ENCODE peak calls at places on chromosomes 16 and 17, in ten cellular contexts. W, Q, G, P, F, A, V, I, D and U are unnamed samples.

GRCh38 chr16:56744996-56745640 is 15.2 kb downstream of the NUP93 start:
- DNase-seq in W (no peak), Q (no peak), G (no peak), P (no peak), F (no peak), A (no peak), V (no peak), I (no peak), D (no peak), U (no peak)

GRCh38 chr16:50193594-50193993 is 40.5 kb downstream of the TENT4B start:
- DNase-seq in W (no peak), Q (no peak), G (no peak), P (no peak), F (no peak), A (no peak), V (peak; percentile 88), I (no peak), D (no peak), U (no peak)

GRCh38 chr16:79897444-79898146 is 297.1 kb upstream of the MAF start:
- DNase-seq in W (no peak), Q (no peak), G (no peak), P (no peak), F (no peak), A (no peak), V (peak; percentile 90), I (no peak), D (no peak), U (no peak)

GRCh38 chr16:51150159-51150893 is 744 bp downstream of the SALL1 start:
- DNase-seq in W (no peak), Q (no peak), G (no peak), P (no peak), F (no peak), A (no peak), V (peak; percentile 37), I (no peak), D (no peak), U (no peak)

GRCh38 chr17:9432121-9432866 is 143.3 kb downstream of the STX8 start:
- DNase-seq in W (no peak), Q (no peak), G (no peak), P (peak; percentile 41), F (no peak), A (no peak), V (no peak), I (no peak), D (no peak), U (no peak)

GRCh38 chr17:378068-378467 is 25.5 kb upstream of the RPH3AL start:
- DNase-seq in W (no peak), Q (no peak), G (no peak), P (no peak), F (no peak), A (no peak), V (no peak), I (no peak), D (no peak), U (no peak)

GRCh38 chr17:61208301-61209098 is 191.1 kb upstream of the TBX2 start:
- DNase-seq in W (peak; percentile 90), Q (no peak), G (no peak), P (no peak), F (no peak), A (no peak), V (peak; percentile 64), I (no peak), D (no peak), U (no peak)

GRCh38 chr17:50037321-50038107 is 18.4 kb upstream of the ITGA3 start:
- DNase-seq in W (no peak), Q (no peak), G (peak; percentile 56), P (no peak), F (no peak), A (peak; percentile 25), V (peak; percentile 89), I (peak; percentile 82), D (no peak), U (no peak)

GRCh38 chr16:50323335-50324011 is 45.3 kb downstream of the BRD7 start:
- DNase-seq in W (peak; percentile 67), Q (no peak), G (no peak), P (peak; percentile 26), F (peak; percentile 15), A (no peak), V (peak; percentile 41), I (no peak), D (peak; percentile 17), U (no peak)

GRCh38 chr17:3966720-3967363 is 2.6 kb upstream of the ATP2A3 start:
- DNase-seq in W (no peak), Q (no peak), G (peak; percentile 89), P (no peak), F (no peak), A (no peak), V (no peak), I (no peak), D (no peak), U (no peak)

GRCh38 chr16:22206847-22207714 is 1.0 kb downstream of the EEF2K start:
- DNase-seq in W (peak; percentile 38), Q (peak; percentile 81), G (peak; percentile 88), P (peak; percentile 84), F (peak; percentile 64), A (peak; percentile 89), V (peak; percentile 49), I (peak; percentile 82), D (peak; percentile 77), U (peak; percentile 41)

GRCh38 chr16:87086156-87086555 is 231.0 kb downstream of the C16orf95 start:
- DNase-seq in W (no peak), Q (no peak), G (no peak), P (no peak), F (no peak), A (no peak), V (no peak), I (no peak), D (no peak), U (no peak)

GRCh38 chr17:79217473-79218135 is 143.0 kb downstream of the ENGASE start:
- DNase-seq in W (peak; percentile 68), Q (no peak), G (no peak), P (no peak), F (no peak), A (no peak), V (no peak), I (no peak), D (no peak), U (no peak)

GRCh38 chr16:31507617-31507928 is 618 bp downstream of the RUSF1 start:
- DNase-seq in W (no peak), Q (no peak), G (no peak), P (no peak), F (peak; percentile 14), A (no peak), V (no peak), I (no peak), D (no peak), U (no peak)

GRCh38 chr17:34623856-34624766 is 44.7 kb downstream of the TMEM132E start:
- DNase-seq in W (no peak), Q (no peak), G (no peak), P (peak; percentile 28), F (peak; percentile 46), A (no peak), V (no peak), I (no peak), D (no peak), U (no peak)

GRCh38 chr17:43641416-43641815 is 20.3 kb downstream of the MEOX1 start:
- DNase-seq in W (no peak), Q (no peak), G (no peak), P (no peak), F (no peak), A (peak; percentile 43), V (no peak), I (no peak), D (no peak), U (no peak)

GRCh38 chr16:50677351-50677750 is 3.8 kb downstream of the SNX20 start:
- DNase-seq in W (no peak), Q (peak; percentile 31), G (no peak), P (no peak), F (no peak), A (no peak), V (no peak), I (no peak), D (no peak), U (no peak)

GRCh38 chr16:68873635-68874471 is 30.5 kb downstream of the TANGO6 start:
- DNase-seq in W (no peak), Q (no peak), G (no peak), P (no peak), F (no peak), A (no peak), V (no peak), I (no peak), D (no peak), U (no peak)

GRCh38 chr17:7479389-7480192 is at the start of gene ZBTB4:
- DNase-seq in W (no peak), Q (peak; percentile 59), G (peak; percentile 65), P (peak; percentile 47), F (no peak), A (peak; percentile 70), V (peak; percentile 60), I (no peak), D (no peak), U (no peak)

GRCh38 chr17:75566456-75567233 is 21.0 kb upstream of the MYO15B start:
- DNase-seq in W (no peak), Q (no peak), G (no peak), P (peak; percentile 83), F (no peak), A (no peak), V (peak; percentile 39), I (no peak), D (no peak), U (no peak)

GRCh38 chr16:81189100-81189664 is 49.3 kb upstream of the BCO1 start:
- DNase-seq in W (no peak), Q (no peak), G (peak; percentile 69), P (no peak), F (no peak), A (peak; percentile 85), V (no peak), I (peak; percentile 71), D (no peak), U (no peak)

GRCh38 chr17:50523208-50523607 is 9.3 kb upstream of the EPN3 start:
- DNase-seq in W (no peak), Q (no peak), G (no peak), P (no peak), F (no peak), A (no peak), V (no peak), I (no peak), D (no peak), U (no peak)

GRCh38 chr16:35754391-35755369 is 2295.3 kb downstream of the TP53TG3F start:
- DNase-seq in W (no peak), Q (no peak), G (no peak), P (no peak), F (no peak), A (no peak), V (no peak), I (peak; percentile 24), D (no peak), U (no peak)

GRCh38 chr17:80899402-80900268 is 92.0 kb upstream of the CHMP6 start:
- DNase-seq in W (peak; percentile 33), Q (peak; percentile 92), G (peak; percentile 29), P (peak; percentile 10), F (peak; percentile 5), A (no peak), V (peak; percentile 41), I (peak; percentile 76), D (peak; percentile 54), U (no peak)

GRCh38 chr17:3794890-3795757 is 5.9 kb downstream of the ITGAE start:
- DNase-seq in W (no peak), Q (peak; percentile 20), G (no peak), P (no peak), F (no peak), A (no peak), V (peak; percentile 94), I (no peak), D (no peak), U (no peak)

GRCh38 chr16:89954462-89954861 is 5.9 kb downstream of the DEF8 start:
- DNase-seq in W (no peak), Q (no peak), G (no peak), P (no peak), F (no peak), A (no peak), V (no peak), I (no peak), D (no peak), U (no peak)